ENCODE peak calls at places on chromosomes 5 and 9, in six cellular contexts. N is left lung; O is CD8-positive, alpha-beta T cell; A is psoas muscle; F is heart right ventricle; I is right lobe of liver. M is an unnamed sample.

GRCh38 chr5:174457141-174457678 is 267.2 kb upstream of the MSX2 start:
- DNase-seq in I (no peak), A (no peak), N (no peak), O (no peak), F (no peak), M (no peak)

GRCh38 chr9:130029591-130029990 is 13.4 kb downstream of the FNBP1 start:
- DNase-seq in A (no peak), F (no peak), I (no peak), O (peak; percentile 29), N (no peak), M (no peak)

GRCh38 chr5:100890514-100891008 is 12.5 kb downstream of the ST8SIA4 start:
- DNase-seq in A (no peak), N (no peak), I (no peak), F (no peak), O (no peak), M (peak; percentile 62)

GRCh38 chr5:131635755-131636479 is 888 bp upstream of the RAPGEF6 start:
- DNase-seq in A (no peak), I (no peak), N (peak; percentile 74), F (no peak), O (no peak), M (peak; percentile 72)

GRCh38 chr9:109428854-109429253 is 69.3 kb downstream of the PTPN3 start:
- DNase-seq in O (no peak), A (no peak), I (no peak), F (peak; percentile 39), N (no peak), M (no peak)

GRCh38 chr9:79644601-79645000 is 72.8 kb downstream of the TLE4 start:
- DNase-seq in A (no peak), F (no peak), I (no peak), O (no peak), N (no peak), M (no peak)

GRCh38 chr5:139949710-139950109 is 93.4 kb downstream of the NRG2 start:
- DNase-seq in F (peak; percentile 65), O (no peak), N (no peak), A (no peak), I (no peak), M (no peak)

GRCh38 chr9:68905129-68905528 is 108.8 kb downstream of the PRKACG start:
- DNase-seq in N (no peak), F (no peak), O (no peak), A (no peak), I (no peak), M (no peak)

GRCh38 chr9:133635098-133635497 is 1.1 kb upstream of the DBH start:
- DNase-seq in O (no peak), A (no peak), I (no peak), F (no peak), N (no peak), M (no peak)

GRCh38 chr5:82387819-82388166 is 109.6 kb upstream of the RPS23 start:
- DNase-seq in A (no peak), N (no peak), I (no peak), F (no peak), O (no peak), M (no peak)

GRCh38 chr9:68705636-68706578 is 867 bp downstream of the PIP5K1B start:
- DNase-seq in I (no peak), A (peak; percentile 32), N (peak; percentile 81), F (peak; percentile 36), O (no peak), M (no peak)

GRCh38 chr5:74673011-74673790 is 11.8 kb upstream of the HEXB start:
- DNase-seq in I (no peak), A (no peak), O (no peak), N (no peak), F (peak; percentile 17), M (peak; percentile 49)

GRCh38 chr9:133455936-133456335 is 3.8 kb upstream of the CACFD1 start:
- DNase-seq in A (no peak), N (no peak), I (no peak), F (no peak), O (no peak), M (no peak)

GRCh38 chr5:59357421-59357977 is 536.0 kb downstream of the PDE4D start:
- DNase-seq in I (no peak), A (peak; percentile 21), N (peak; percentile 14), O (no peak), F (peak; percentile 11), M (no peak)

GRCh38 chr5:58871648-58872242 is 288.9 kb downstream of the RAB3C start:
- DNase-seq in O (no peak), A (no peak), N (no peak), F (no peak), I (no peak), M (peak; percentile 66)

GRCh38 chr9:134170525-134171315 is 6.4 kb upstream of the RNU6ATAC start:
- DNase-seq in N (peak; percentile 49), F (no peak), A (no peak), O (no peak), I (no peak), M (no peak)

GRCh38 chr5:1743769-1744085 is 55.9 kb downstream of the MRPL36 start:
- DNase-seq in O (no peak), I (peak; percentile 13), N (no peak), F (no peak), A (no peak), M (no peak)

GRCh38 chr5:11174601-11175000 is 413.6 kb upstream of the DAP start:
- DNase-seq in O (no peak), N (no peak), A (no peak), F (no peak), I (no peak), M (peak; percentile 4)

GRCh38 chr5:139912804-139913203 is 117.2 kb downstream of the PSD2 start:
- DNase-seq in F (no peak), A (no peak), I (no peak), O (peak; percentile 25), N (no peak), M (no peak)

GRCh38 chr9:131503626-131504465 is 1.1 kb downstream of the POMT1 start:
- DNase-seq in F (no peak), I (no peak), O (peak; percentile 63), N (no peak), A (no peak), M (no peak)

GRCh38 chr5:175478384-175479124 is at the start of gene SFXN1:
- DNase-seq in N (peak; percentile 93), F (peak; percentile 63), O (peak; percentile 89), I (peak; percentile 93), A (peak; percentile 80), M (peak; percentile 92)

GRCh38 chr9:29830815-29831214 is 2257.5 kb upstream of the C9orf72 start:
- DNase-seq in F (no peak), A (no peak), O (no peak), N (no peak), I (no peak), M (no peak)

GRCh38 chr5:181187500-181188213 is 17.3 kb downstream of the TRIM7 start:
- DNase-seq in A (peak; percentile 79), F (peak; percentile 78), O (peak; percentile 63), I (no peak), N (no peak), M (peak; percentile 81)

GRCh38 chr9:882416-882931 is 41.0 kb downstream of the DMRT1 start:
- DNase-seq in I (no peak), N (no peak), F (no peak), O (no peak), A (no peak), M (no peak)

GRCh38 chr5:141529002-141529401 is 40.1 kb downstream of the PCDHGC5 start:
- DNase-seq in N (no peak), I (no peak), O (no peak), F (peak; percentile 58), A (peak; percentile 58), M (peak; percentile 67)

GRCh38 chr9:72151099-72151498 is 1.9 kb downstream of the GDA start:
- DNase-seq in F (no peak), A (no peak), O (no peak), N (no peak), I (no peak), M (no peak)
- H3K4me1 ChIP-seq in F (peaks cover 5% of the 10 kb centered on the region), A (peaks cover 3% of the 10 kb centered on the region), O (no peaks in the 10 kb centered on the region), N (peaks cover 4% of the 10 kb centered on the region), I (no peaks in the 10 kb centered on the region), M (peaks cover 12% of the 10 kb centered on the region)

GRCh38 chr5:150479416-150479815 is 28.5 kb upstream of the NDST1 start:
- DNase-seq in I (no peak), O (no peak), A (no peak), N (no peak), F (no peak), M (no peak)

GRCh38 chr5:150468206-150468605 is 18.7 kb upstream of the RPS14 start:
- DNase-seq in A (no peak), O (no peak), I (no peak), F (no peak), N (no peak), M (no peak)

GRCh38 chr5:150469718-150470470 is 20.4 kb upstream of the RPS14 start:
- DNase-seq in I (no peak), O (no peak), F (no peak), N (no peak), A (no peak), M (no peak)

DNA sequence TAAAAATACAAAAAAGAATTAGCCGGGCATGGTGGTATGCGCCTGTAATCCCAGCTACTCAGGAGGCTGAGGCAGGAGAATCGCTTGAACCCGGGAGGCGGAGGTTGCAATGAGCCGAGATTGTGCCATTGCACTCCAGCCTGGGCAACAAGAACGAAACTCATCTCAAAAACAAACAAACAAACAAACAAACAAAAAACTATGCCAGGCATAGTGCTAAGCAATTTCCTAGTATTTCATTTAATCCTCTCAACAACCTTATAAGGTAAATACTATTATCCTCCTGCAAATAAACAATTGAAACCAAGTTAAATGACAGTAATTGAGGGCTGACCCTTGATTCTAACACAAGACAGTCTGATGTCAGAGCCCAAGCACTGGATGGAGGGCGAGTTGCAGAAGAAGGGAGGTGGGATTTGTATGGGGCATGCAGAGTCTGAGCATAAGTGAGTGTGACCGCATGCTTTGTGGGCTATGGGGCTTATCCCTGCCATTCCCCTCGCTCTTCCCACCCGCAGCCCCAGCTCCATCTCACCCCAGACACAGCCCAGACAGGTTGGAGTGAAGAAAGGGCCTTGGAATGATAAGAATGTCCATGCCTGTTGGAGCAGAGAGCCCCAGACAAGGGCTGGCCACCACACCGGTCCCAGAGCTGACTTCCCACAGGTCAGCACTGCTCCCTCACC is 24.3 kb upstream of the RPS14 start:
- DNase-seq in F (no peak), N (no peak), O (no peak), I (no peak), A (no peak), M (no peak)
- H3K4me1 ChIP-seq in F (no peaks in the 10 kb centered on the region), N (peaks cover 35% of the 10 kb centered on the region), O (no peaks in the 10 kb centered on the region), I (no peaks in the 10 kb centered on the region), A (no peaks in the 10 kb centered on the region), M (no peaks in the 10 kb centered on the region)

GRCh38 chr9:95772320-95773060 is 103.0 kb upstream of the ERCC6L2 start:
- DNase-seq in N (no peak), O (peak; percentile 63), A (peak; percentile 30), I (no peak), F (peak; percentile 23), M (no peak)
- H3K4me1 ChIP-seq in N (peaks cover 5% of the 10 kb centered on the region), O (peaks cover 23% of the 10 kb centered on the region), A (no peaks in the 10 kb centered on the region), I (no peaks in the 10 kb centered on the region), F (peaks cover 12% of the 10 kb centered on the region), M (no peaks in the 10 kb centered on the region)

GRCh38 chr5:80141681-80142080 is 106.5 kb downstream of the THBS4 start:
- DNase-seq in F (no peak), I (no peak), O (peak; percentile 11), A (no peak), N (no peak), M (no peak)

GRCh38 chr5:80139573-80139972 is 104.4 kb downstream of the THBS4 start:
- DNase-seq in N (no peak), A (no peak), O (peak; percentile 43), I (peak; percentile 2), F (no peak), M (peak; percentile 19)

GRCh38 chr5:80141147-80141671 is 106.1 kb downstream of the THBS4 start:
- DNase-seq in O (peak; percentile 47), I (peak; percentile 67), A (peak; percentile 85), F (peak; percentile 89), N (peak; percentile 78), M (no peak)

GRCh38 chr5:80142996-80143395 is 107.8 kb downstream of the THBS4 start:
- DNase-seq in O (peak; percentile 37), F (no peak), I (no peak), A (no peak), N (no peak), M (peak; percentile 64)

GRCh38 chr5:80140496-80140895 is 105.3 kb downstream of the THBS4 start:
- DNase-seq in I (peak; percentile 3), A (no peak), F (no peak), O (peak; percentile 43), N (no peak), M (peak; percentile 23)
- H3K4me1 ChIP-seq in I (no peaks in the 10 kb centered on the region), A (peaks cover 24% of the 10 kb centered on the region), F (peaks cover 27% of the 10 kb centered on the region), O (peaks cover 74% of the 10 kb centered on the region), N (peaks cover 52% of the 10 kb centered on the region), M (peaks cover 15% of the 10 kb centered on the region)

M was measured in Karpas-422.